ENCODE peak calls at places on chromosomes 13 and 19, in four cellular contexts. D is lower leg skin, S is right atrium auricular region, O is fibroblast of pulmonary artery. C is an unnamed sample.

GRCh38 chr13:59269476-59269875 is 894.3 kb downstream of the DIAPH3 start:
- DNase-seq in S (no peak), D (no peak), O (peak; percentile 89), C (no peak)

GRCh38 chr13:20301391-20302071 is 69.4 kb upstream of the GJB6 start:
- DNase-seq in D (no peak), S (no peak), O (peak; percentile 5), C (no peak)

GRCh38 chr19:39246951-39247669 is 1.5 kb downstream of the IFNL4 start:
- DNase-seq in O (no peak), S (no peak), D (no peak), C (peak; percentile 53)

GRCh38 chr19:58531052-58531600 is 11.5 kb upstream of the ZBTB45 start:
- DNase-seq in D (no peak), O (no peak), S (no peak), C (no peak)

GRCh38 chr13:60974296-60974695 is 441.4 kb downstream of the PCDH20 start:
- DNase-seq in O (no peak), S (no peak), D (no peak), C (no peak)

GRCh38 chr19:33522371-33522662 is 726 bp upstream of the PEPD start:
- DNase-seq in O (no peak), D (no peak), S (no peak), C (no peak)

GRCh38 chr13:101838305-101838835 is 385.9 kb downstream of the ITGBL1 start:
- DNase-seq in D (no peak), O (no peak), S (no peak), C (no peak)

GRCh38 chr13:94858856-94859811 is 146.8 kb upstream of the SOX21 start:
- DNase-seq in D (no peak), S (no peak), O (peak; percentile 87), C (peak; percentile 6)

GRCh38 chr19:49442354-49442753 is 1.0 kb upstream of the SLC17A7 start:
- DNase-seq in D (peak; percentile 95), S (peak; percentile 73), O (no peak), C (peak; percentile 82)

GRCh38 chr13:111518161-111518791 is 197.8 kb downstream of the TEX29 start:
- DNase-seq in O (no peak), S (no peak), D (peak; percentile 61), C (no peak)

GRCh38 chr13:111662451-111662850 is 342.0 kb downstream of the TEX29 start:
- DNase-seq in O (no peak), D (peak; percentile 25), S (no peak), C (no peak)

GRCh38 chr13:98332222-98332621 is 155.2 kb upstream of the RNF113B start:
- DNase-seq in D (peak; percentile 5), S (no peak), O (no peak), C (no peak)

GRCh38 chr19:1624458-1624857 is 19.2 kb upstream of the UQCR11 start:
- DNase-seq in D (no peak), S (no peak), O (peak; percentile 49), C (peak; percentile 24)

GRCh38 chr13:39918837-39919236 is 263.4 kb downstream of the COG6 start:
- DNase-seq in D (no peak), O (peak; percentile 66), S (no peak), C (no peak)

GRCh38 chr13:106507560-106508274 is 27.7 kb downstream of the EFNB2 start:
- DNase-seq in O (peak; percentile 96), S (no peak), D (no peak), C (no peak)

GRCh38 chr13:25169356-25169755 is 2.7 kb downstream of the AMER2 start:
- DNase-seq in O (no peak), D (no peak), S (no peak), C (no peak)

GRCh38 chr13:106736941-106737340 is 169.0 kb upstream of the ARGLU1 start:
- DNase-seq in S (no peak), D (no peak), O (no peak), C (no peak)

GRCh38 chr19:51509823-51510660 is 8.4 kb upstream of the SIGLEC12 start:
- DNase-seq in O (no peak), S (no peak), D (no peak), C (no peak)

GRCh38 chr19:40449506-40449905 is 5.4 kb upstream of the SERTAD3 start:
- DNase-seq in D (no peak), S (no peak), O (no peak), C (no peak)

GRCh38 chr13:97018029-97018819 is 23.9 kb upstream of the OXGR1 start:
- DNase-seq in S (no peak), D (no peak), O (peak; percentile 80), C (peak; percentile 39)

GRCh38 chr13:59261928-59262488 is 901.7 kb downstream of the DIAPH3 start:
- DNase-seq in S (no peak), D (no peak), O (peak; percentile 53), C (no peak)

GRCh38 chr19:31676271-31677004 is 327.2 kb upstream of the TSHZ3 start:
- DNase-seq in S (no peak), D (no peak), O (no peak), C (no peak)

GRCh38 chr13:109730832-109731335 is 55.5 kb downstream of the IRS2 start:
- DNase-seq in S (no peak), D (no peak), O (peak; percentile 34), C (no peak)

C was measured in cerebellum.